ENCODE peak calls at places on chromosomes 11 and 22, in nine cellular contexts. One of them, this sample, is unnamed.

GRCh38 chr11:96339704-96340554 is 3.1 kb downstream of the MAML2 start:
- DNase-seq in A549: no peak
- DNase-seq in GM10248: no peak
- DNase-seq in kidney epithelial cell: no peak
- DNase-seq in AG09319: no peak
- DNase-seq in WTC11: no peak
- DNase-seq in psoas muscle: no peak
- DNase-seq in cardiac muscle cell: no peak
- DNase-seq in fibroblast of the aortic adventitia: peak
- DNase-seq in this sample: no peak

GRCh38 chr11:19561011-19561410 is 151.6 kb upstream of the NAV2 start:
- DNase-seq in psoas muscle: no peak
- DNase-seq in A549: no peak
- DNase-seq in fibroblast of the aortic adventitia: no peak
- DNase-seq in AG09319: no peak
- DNase-seq in kidney epithelial cell: no peak
- DNase-seq in GM10248: no peak
- DNase-seq in cardiac muscle cell: peak
- DNase-seq in WTC11: no peak
- DNase-seq in this sample: no peak

GRCh38 chr11:109071712-109072524 is 350.1 kb upstream of the C11orf87 start:
- DNase-seq in kidney epithelial cell: no peak
- DNase-seq in psoas muscle: peak
- DNase-seq in cardiac muscle cell: peak
- DNase-seq in GM10248: no peak
- DNase-seq in AG09319: no peak
- DNase-seq in A549: no peak
- DNase-seq in fibroblast of the aortic adventitia: peak
- DNase-seq in WTC11: no peak
- DNase-seq in this sample: peak

GRCh38 chr11:46701078-46701654 is 335 bp downstream of the ZNF408 start:
- DNase-seq in GM10248: no peak
- DNase-seq in fibroblast of the aortic adventitia: no peak
- DNase-seq in cardiac muscle cell: no peak
- DNase-seq in psoas muscle: no peak
- DNase-seq in A549: no peak
- DNase-seq in WTC11: no peak
- DNase-seq in AG09319: no peak
- DNase-seq in kidney epithelial cell: no peak
- DNase-seq in this sample: no peak

GRCh38 chr11:126607374-126607773 is 251.9 kb downstream of the ST3GAL4 start:
- DNase-seq in psoas muscle: peak
- DNase-seq in kidney epithelial cell: no peak
- DNase-seq in fibroblast of the aortic adventitia: peak
- DNase-seq in WTC11: peak
- DNase-seq in AG09319: peak
- DNase-seq in A549: peak
- DNase-seq in GM10248: peak
- DNase-seq in cardiac muscle cell: peak
- DNase-seq in this sample: peak

GRCh38 chr11:76209956-76210885 is 3.9 kb upstream of the WNT11 start:
- DNase-seq in WTC11: no peak
- DNase-seq in kidney epithelial cell: no peak
- DNase-seq in A549: no peak
- DNase-seq in AG09319: peak
- DNase-seq in GM10248: no peak
- DNase-seq in fibroblast of the aortic adventitia: peak
- DNase-seq in psoas muscle: peak
- DNase-seq in cardiac muscle cell: peak
- DNase-seq in this sample: peak

GRCh38 chr22:49149721-49150608 is 677.7 kb downstream of the BRD1 start:
- DNase-seq in fibroblast of the aortic adventitia: no peak
- DNase-seq in cardiac muscle cell: no peak
- DNase-seq in WTC11: no peak
- DNase-seq in AG09319: no peak
- DNase-seq in kidney epithelial cell: no peak
- DNase-seq in A549: no peak
- DNase-seq in psoas muscle: no peak
- DNase-seq in GM10248: no peak
- DNase-seq in this sample: no peak

GRCh38 chr11:27319065-27319464 is 44.0 kb downstream of the CCDC34 start:
- DNase-seq in cardiac muscle cell: peak
- DNase-seq in psoas muscle: no peak
- DNase-seq in AG09319: peak
- DNase-seq in fibroblast of the aortic adventitia: peak
- DNase-seq in A549: peak
- DNase-seq in WTC11: no peak
- DNase-seq in GM10248: peak
- DNase-seq in kidney epithelial cell: peak
- DNase-seq in this sample: no peak

GRCh38 chr11:74208507-74208906 is 37.4 kb downstream of the PPME1 start:
- DNase-seq in kidney epithelial cell: peak
- DNase-seq in psoas muscle: no peak
- DNase-seq in cardiac muscle cell: no peak
- DNase-seq in AG09319: no peak
- DNase-seq in fibroblast of the aortic adventitia: no peak
- DNase-seq in GM10248: no peak
- DNase-seq in WTC11: no peak
- DNase-seq in A549: no peak
- DNase-seq in this sample: no peak

GRCh38 chr11:69055598-69056516 is 7.1 kb downstream of the TPCN2 start:
- DNase-seq in WTC11: no peak
- DNase-seq in fibroblast of the aortic adventitia: no peak
- DNase-seq in kidney epithelial cell: no peak
- DNase-seq in GM10248: peak
- DNase-seq in A549: no peak
- DNase-seq in psoas muscle: peak
- DNase-seq in AG09319: no peak
- DNase-seq in cardiac muscle cell: no peak
- DNase-seq in this sample: no peak

GRCh38 chr11:110524227-110524626 is 94.5 kb downstream of the FDX1 start:
- DNase-seq in A549: no peak
- DNase-seq in GM10248: no peak
- DNase-seq in kidney epithelial cell: no peak
- DNase-seq in cardiac muscle cell: peak
- DNase-seq in AG09319: peak
- DNase-seq in fibroblast of the aortic adventitia: peak
- DNase-seq in psoas muscle: no peak
- DNase-seq in WTC11: no peak
- DNase-seq in this sample: peak

GRCh38 chr11:110529043-110529442 is 99.3 kb downstream of the FDX1 start:
- DNase-seq in cardiac muscle cell: peak
- DNase-seq in A549: no peak
- DNase-seq in fibroblast of the aortic adventitia: peak
- DNase-seq in GM10248: no peak
- DNase-seq in psoas muscle: no peak
- DNase-seq in WTC11: peak
- DNase-seq in AG09319: no peak
- DNase-seq in kidney epithelial cell: no peak
- DNase-seq in this sample: peak

GRCh38 chr11:110527146-110527545 is 97.4 kb downstream of the FDX1 start:
- DNase-seq in kidney epithelial cell: no peak
- DNase-seq in AG09319: no peak
- DNase-seq in cardiac muscle cell: peak
- DNase-seq in psoas muscle: no peak
- DNase-seq in A549: no peak
- DNase-seq in fibroblast of the aortic adventitia: no peak
- DNase-seq in WTC11: no peak
- DNase-seq in GM10248: no peak
- DNase-seq in this sample: no peak

GRCh38 chr11:110525883-110526282 is 96.1 kb downstream of the FDX1 start:
- DNase-seq in GM10248: no peak
- DNase-seq in AG09319: peak
- DNase-seq in psoas muscle: peak
- DNase-seq in WTC11: no peak
- DNase-seq in cardiac muscle cell: peak
- DNase-seq in kidney epithelial cell: no peak
- DNase-seq in fibroblast of the aortic adventitia: peak
- DNase-seq in A549: no peak
- DNase-seq in this sample: peak

DNA sequence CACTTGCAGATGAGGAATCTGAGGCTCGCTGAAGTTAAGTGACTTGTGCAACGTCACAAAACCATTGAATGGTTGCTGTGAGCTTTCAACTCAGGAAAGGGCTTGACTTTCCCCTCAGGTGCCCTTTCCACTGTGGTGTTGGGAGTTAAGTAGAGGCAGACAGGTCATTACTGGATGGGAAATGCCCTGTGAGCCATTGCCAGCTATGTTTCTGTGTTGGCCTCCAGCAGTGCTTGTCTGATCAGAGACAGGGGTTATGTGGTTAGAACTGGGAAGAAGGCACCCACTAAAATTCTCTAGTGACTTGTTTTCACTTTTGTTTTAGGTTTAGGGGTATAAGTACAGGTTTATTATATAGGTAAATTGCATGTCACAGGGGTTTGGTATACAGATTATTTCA is 96.6 kb downstream of the FDX1 start:
- DNase-seq in AG09319: no peak
- DNase-seq in WTC11: no peak
- DNase-seq in cardiac muscle cell: no peak
- DNase-seq in psoas muscle: no peak
- DNase-seq in fibroblast of the aortic adventitia: no peak
- DNase-seq in A549: no peak
- DNase-seq in GM10248: no peak
- DNase-seq in kidney epithelial cell: no peak
- DNase-seq in this sample: no peak
- TF ChIP-seq CTCF in AG09319: no peak
- TF ChIP-seq CTCF in WTC11: no peak
- TF ChIP-seq CTCF in cardiac muscle cell: no peak
- TF ChIP-seq CTCF in psoas muscle: no peak
- TF ChIP-seq CTCF in fibroblast of the aortic adventitia: no peak
- TF ChIP-seq CTCF in A549: no peak
- TF ChIP-seq CTCF in GM10248: no peak
- TF ChIP-seq CTCF in kidney epithelial cell: no peak
- TF ChIP-seq CTCF in this sample: no peak

DNA sequence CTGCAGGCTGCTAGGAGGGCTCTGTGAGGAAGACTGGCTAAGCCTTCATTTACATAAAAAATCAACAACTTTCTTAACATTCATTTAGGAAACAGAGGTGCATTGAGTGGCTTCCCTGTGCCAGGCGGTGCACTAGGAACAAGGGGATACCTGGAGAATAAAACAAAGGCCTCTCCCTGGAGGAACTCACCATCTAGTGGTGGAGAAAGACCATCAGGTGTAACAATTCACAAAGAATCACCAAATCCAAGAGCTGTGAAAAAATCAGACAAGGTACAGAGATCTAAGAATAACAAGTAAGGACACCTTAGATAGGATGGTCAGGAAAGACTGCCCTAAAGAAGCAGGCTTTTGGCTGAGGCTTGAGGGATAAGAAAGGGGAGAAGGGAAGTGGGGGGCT is 40.3 kb downstream of the CSNK2A3 start:
- DNase-seq in A549: no peak
- DNase-seq in fibroblast of the aortic adventitia: no peak
- DNase-seq in AG09319: no peak
- DNase-seq in cardiac muscle cell: no peak
- DNase-seq in psoas muscle: no peak
- DNase-seq in kidney epithelial cell: no peak
- DNase-seq in GM10248: no peak
- DNase-seq in WTC11: no peak
- DNase-seq in this sample: no peak
- TF ChIP-seq CTCF in A549: no peak
- TF ChIP-seq CTCF in fibroblast of the aortic adventitia: no peak
- TF ChIP-seq CTCF in AG09319: no peak
- TF ChIP-seq CTCF in cardiac muscle cell: no peak
- TF ChIP-seq CTCF in psoas muscle: no peak
- TF ChIP-seq CTCF in kidney epithelial cell: no peak
- TF ChIP-seq CTCF in GM10248: no peak
- TF ChIP-seq CTCF in WTC11: no peak
- TF ChIP-seq CTCF in this sample: no peak

GRCh38 chr11:35464308-35464707 is 45.0 kb upstream of the SLC1A2 start:
- DNase-seq in psoas muscle: no peak
- DNase-seq in A549: no peak
- DNase-seq in kidney epithelial cell: no peak
- DNase-seq in GM10248: no peak
- DNase-seq in AG09319: no peak
- DNase-seq in cardiac muscle cell: no peak
- DNase-seq in WTC11: no peak
- DNase-seq in fibroblast of the aortic adventitia: peak
- DNase-seq in this sample: no peak
- TF ChIP-seq CTCF in psoas muscle: no peak
- TF ChIP-seq CTCF in A549: peak
- TF ChIP-seq CTCF in kidney epithelial cell: peak
- TF ChIP-seq CTCF in GM10248: no peak
- TF ChIP-seq CTCF in AG09319: peak
- TF ChIP-seq CTCF in cardiac muscle cell: no peak
- TF ChIP-seq CTCF in WTC11: no peak
- TF ChIP-seq CTCF in fibroblast of the aortic adventitia: peak
- TF ChIP-seq CTCF in this sample: peak

GRCh38 chr22:43057641-43058040 is 31.6 kb downstream of the TTLL1 start:
- DNase-seq in fibroblast of the aortic adventitia: no peak
- DNase-seq in kidney epithelial cell: no peak
- DNase-seq in psoas muscle: no peak
- DNase-seq in WTC11: no peak
- DNase-seq in AG09319: no peak
- DNase-seq in A549: no peak
- DNase-seq in cardiac muscle cell: no peak
- DNase-seq in GM10248: no peak
- DNase-seq in this sample: no peak

GRCh38 chr22:43066134-43066533 is 23.1 kb downstream of the TTLL1 start:
- DNase-seq in cardiac muscle cell: no peak
- DNase-seq in AG09319: no peak
- DNase-seq in kidney epithelial cell: no peak
- DNase-seq in WTC11: no peak
- DNase-seq in A549: no peak
- DNase-seq in psoas muscle: no peak
- DNase-seq in GM10248: no peak
- DNase-seq in fibroblast of the aortic adventitia: no peak
- DNase-seq in this sample: no peak

GRCh38 chr22:43060213-43060612 is 29.0 kb downstream of the TTLL1 start:
- DNase-seq in psoas muscle: no peak
- DNase-seq in fibroblast of the aortic adventitia: peak
- DNase-seq in A549: no peak
- DNase-seq in cardiac muscle cell: peak
- DNase-seq in GM10248: peak
- DNase-seq in AG09319: no peak
- DNase-seq in WTC11: peak
- DNase-seq in kidney epithelial cell: no peak
- DNase-seq in this sample: peak
- TF ChIP-seq CTCF in psoas muscle: peak
- TF ChIP-seq CTCF in fibroblast of the aortic adventitia: peak
- TF ChIP-seq CTCF in A549: peak
- TF ChIP-seq CTCF in cardiac muscle cell: peak
- TF ChIP-seq CTCF in GM10248: peak
- TF ChIP-seq CTCF in AG09319: peak
- TF ChIP-seq CTCF in WTC11: peak
- TF ChIP-seq CTCF in kidney epithelial cell: peak
- TF ChIP-seq CTCF in this sample: peak

GRCh38 chr11:115964091-115964490 is 459.9 kb upstream of the CADM1 start:
- DNase-seq in psoas muscle: no peak
- DNase-seq in A549: no peak
- DNase-seq in WTC11: no peak
- DNase-seq in GM10248: no peak
- DNase-seq in cardiac muscle cell: peak
- DNase-seq in kidney epithelial cell: no peak
- DNase-seq in fibroblast of the aortic adventitia: no peak
- DNase-seq in AG09319: no peak
- DNase-seq in this sample: no peak
- TF ChIP-seq CTCF in psoas muscle: no peak
- TF ChIP-seq CTCF in A549: no peak
- TF ChIP-seq CTCF in WTC11: no peak
- TF ChIP-seq CTCF in GM10248: no peak
- TF ChIP-seq CTCF in cardiac muscle cell: no peak
- TF ChIP-seq CTCF in kidney epithelial cell: no peak
- TF ChIP-seq CTCF in fibroblast of the aortic adventitia: no peak
- TF ChIP-seq CTCF in AG09319: no peak
- TF ChIP-seq CTCF in this sample: no peak

This sample was measured in fibroblast of villous mesenchyme.